ENCODE peak calls at places on chromosomes 5 and 9, in eight cellular contexts. E is fibroblast of pulmonary artery; Y is SK-N-SH; Z is prostate gland; X is CD8-positive, alpha-beta T cell; N is astrocyte of the spinal cord; R is OCI-LY7; L is ovary. K is an unnamed sample.

GRCh38 chr5:125390316-125390715 is 643.9 kb upstream of the ZNF608 start:
- DNase-seq in X (no peak), Z (no peak), L (no peak), Y (no peak), R (no peak), N (no peak), E (no peak), K (no peak)

GRCh38 chr9:124858330-124859046 is 3.3 kb downstream of the RPL35 start:
- DNase-seq in Y (no peak), R (no peak), Z (no peak), N (no peak), L (no peak), E (no peak), X (no peak), K (no peak)

GRCh38 chr9:38355115-38355514 is 37.4 kb upstream of the ALDH1B1 start:
- DNase-seq in Y (no peak), R (no peak), X (no peak), E (no peak), N (no peak), L (no peak), Z (no peak), K (no peak)

GRCh38 chr9:109012009-109012875 is 1.1 kb downstream of the CTNNAL1 start:
- DNase-seq in E (peak), Y (peak), X (peak), N (peak), Z (peak), L (peak), R (peak), K (peak)

GRCh38 chr9:89477811-89478583 is 19.9 kb downstream of the SEMA4D start:
- DNase-seq in L (peak), R (no peak), Y (no peak), X (peak), Z (peak), N (peak), E (peak), K (no peak)

GRCh38 chr9:25003686-25004085 is 458.0 kb upstream of the IZUMO3 start:
- DNase-seq in R (peak), N (no peak), Y (no peak), X (no peak), Z (no peak), L (no peak), E (no peak), K (no peak)

GRCh38 chr5:39439582-39439981 is 14.8 kb upstream of the DAB2 start:
- DNase-seq in N (no peak), Y (no peak), X (no peak), L (no peak), R (no peak), Z (no peak), E (no peak), K (no peak)

GRCh38 chr5:57128325-57128724 is 45.5 kb upstream of the GPBP1 start:
- DNase-seq in L (no peak), R (no peak), Y (no peak), Z (no peak), E (no peak), N (no peak), X (no peak), K (no peak)

GRCh38 chr5:84437673-84438315 is 53.1 kb upstream of the EDIL3 start:
- DNase-seq in L (no peak), R (no peak), E (peak), N (peak), Z (no peak), X (no peak), Y (no peak), K (peak)

GRCh38 chr9:75087279-75087823 is 604 bp downstream of the NMRK1 start:
- DNase-seq in Y (no peak), Z (peak), N (peak), R (peak), X (peak), L (no peak), E (peak), K (peak)

GRCh38 chr9:107363511-107364182 is 80.6 kb downstream of the RAD23B start:
- DNase-seq in Z (no peak), Y (peak), N (no peak), E (no peak), L (no peak), X (no peak), R (no peak), K (no peak)

GRCh38 chr5:76487784-76488183 is 84.7 kb downstream of the IQGAP2 start:
- DNase-seq in Y (no peak), R (no peak), N (no peak), L (no peak), E (no peak), X (no peak), Z (no peak), K (no peak)

GRCh38 chr9:129596541-129597328 is 24.2 kb downstream of the C9orf50 start:
- DNase-seq in X (no peak), L (peak), R (no peak), Z (peak), E (peak), N (peak), Y (peak), K (peak)

GRCh38 chr5:72597456-72597948 is 90.3 kb upstream of the ZNF366 start:
- DNase-seq in Z (no peak), L (no peak), Y (no peak), N (peak), R (no peak), X (no peak), E (peak), K (peak)

GRCh38 chr5:90909091-90909503 is 350.5 kb downstream of the ADGRV1 start:
- DNase-seq in Y (no peak), L (no peak), X (no peak), Z (no peak), E (peak), N (peak), R (no peak), K (peak)

GRCh38 chr5:13957032-13957645 is 12.7 kb upstream of the DNAH5 start:
- DNase-seq in E (peak), L (no peak), Z (peak), N (peak), Y (peak), R (peak), X (no peak), K (peak)

DNA sequence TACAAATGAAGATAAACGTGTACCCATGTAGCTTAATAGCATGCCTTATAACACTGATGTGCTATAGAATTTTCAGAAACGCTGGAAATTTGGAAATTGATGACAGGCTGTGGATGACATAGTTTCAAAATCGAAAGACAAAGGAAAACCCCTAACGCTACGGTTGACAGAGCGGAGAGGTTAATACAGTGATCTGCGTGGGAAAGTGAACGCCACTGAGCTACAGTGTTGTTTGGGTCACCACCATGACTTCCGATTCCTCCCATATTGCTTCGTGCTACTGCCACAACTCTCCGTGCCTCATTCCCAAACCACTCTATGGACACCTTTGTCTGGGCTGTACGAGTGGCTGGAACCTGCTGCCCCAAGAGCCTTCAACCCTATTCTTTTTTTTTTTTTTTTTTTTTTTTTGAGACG is 7.3 kb downstream of the OTP start:
- DNase-seq in N (no peak), E (no peak), R (no peak), Y (peak), L (no peak), X (no peak), Z (no peak), K (no peak)
- H3K4me3 ChIP-seq in N (no peak), E (no peak), R (peak), Y (no peak), L (no peak), X (peak), Z (no peak), K (no peak)

DNA sequence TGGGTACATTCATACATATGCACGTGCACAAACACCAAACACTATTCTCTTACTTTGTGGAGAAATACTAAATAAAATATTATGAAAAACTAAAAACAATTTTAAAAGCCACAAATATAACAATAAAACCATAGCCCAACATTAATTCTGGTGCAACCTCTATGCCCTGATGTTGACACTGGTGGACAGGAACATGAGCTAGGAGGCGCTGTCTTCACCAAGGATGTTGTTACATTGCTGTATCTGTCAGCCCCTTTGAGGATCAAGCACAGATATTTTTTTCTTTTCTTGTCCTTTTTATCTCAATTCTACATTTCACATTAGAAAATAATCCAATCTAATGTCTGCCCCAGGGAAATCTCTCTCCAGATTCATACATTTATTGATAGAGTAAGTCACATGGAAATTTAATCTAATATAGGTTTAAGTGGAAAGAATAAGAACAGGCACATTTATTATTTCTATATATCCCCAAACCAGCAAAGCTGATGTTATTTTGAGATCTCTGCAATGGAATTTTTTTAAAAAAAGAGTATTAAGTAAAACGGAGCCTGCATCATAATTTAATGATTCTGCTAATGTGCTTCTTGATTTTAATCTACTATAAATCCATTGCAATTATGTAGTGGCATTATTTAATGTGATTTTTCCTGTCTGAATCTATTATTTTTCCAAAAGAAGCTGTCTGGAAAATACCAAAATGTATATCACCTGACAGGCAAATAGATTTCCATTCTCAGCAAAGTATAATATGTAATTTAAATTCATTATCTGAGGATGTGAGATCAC is 716.5 kb downstream of the MTRR start:
- DNase-seq in L (no peak), Z (no peak), E (peak), Y (peak), R (no peak), X (no peak), N (no peak), K (no peak)
- TF ChIP-seq CTCF in L (no peak), Z (no peak), E (peak), Y (peak), R (peak), X (no peak), N (peak), K (peak)

GRCh38 chr9:136669791-136670464 is 7.2 kb downstream of the EGFL7 start:
- DNase-seq in N (no peak), R (no peak), Y (no peak), Z (no peak), X (no peak), L (no peak), E (no peak), K (no peak)
- H3K4me3 ChIP-seq in N (no peak), R (no peak), Y (no peak), Z (no peak), X (no peak), L (no peak), E (no peak), K (no peak)

GRCh38 chr5:119750887-119751733 is 121.8 kb downstream of the FAM170A start:
- DNase-seq in N (no peak), X (no peak), Z (no peak), E (no peak), R (no peak), Y (no peak), L (no peak), K (no peak)
- TF ChIP-seq CTCF in N (no peak), X (no peak), Z (no peak), E (no peak), R (no peak), Y (no peak), L (no peak), K (no peak)